ENCODE peak calls at places on chromosome 3, in four cellular contexts. S, H, Y and E are unnamed samples.

GRCh38 chr3:71578045-71578730 is 5.3 kb downstream of the FOXP1 start:
- DNase-seq in H (no peak), S (no peak), Y (no peak), E (no peak)

GRCh38 chr3:82558081-82558480 is 796.6 kb upstream of the GBE1 start:
- DNase-seq in Y (no peak), H (no peak), S (no peak), E (no peak)

GRCh38 chr3:9395570-9396300 is 1.7 kb upstream of the SETD5 start:
- DNase-seq in H (no peak), S (no peak), Y (no peak), E (no peak)

GRCh38 chr3:13710251-13710650 is 161.3 kb downstream of the FBLN2 start:
- DNase-seq in S (no peak), H (no peak), Y (no peak), E (no peak)

GRCh38 chr3:9976736-9977709 is 9.6 kb downstream of the EMC3 start:
- DNase-seq in S (no peak), Y (peak), H (no peak), E (peak)

GRCh38 chr3:99875925-99876781 is 58.5 kb downstream of the CMSS1 start:
- DNase-seq in Y (peak), S (peak), H (peak), E (peak)

GRCh38 chr3:50008931-50009330 is 69.0 kb downstream of the RBM6 start:
- DNase-seq in Y (no peak), H (no peak), S (no peak), E (peak)

GRCh38 chr3:119257654-119258410 is 17.2 kb upstream of the B4GALT4 start:
- DNase-seq in S (no peak), H (no peak), Y (no peak), E (peak)